ENCODE peak calls at places on chromosomes 6 and 20, in six cellular contexts. M is RPMI8226, V is choroid plexus epithelial cell, W is cardiac muscle cell, H is T-cell, G is GM20000. E is an unnamed sample.

GRCh38 chr6:118509009-118509617 is 39.0 kb upstream of the PLN start:
- DNase-seq in G (peak; percentile 13), H (no peak), W (peak; percentile 23), V (peak; percentile 76), M (peak; percentile 7), E (no peak)

GRCh38 chr20:38021373-38021772 is 11.9 kb downstream of the TTI1 start:
- DNase-seq in V (no peak), M (no peak), W (no peak), G (no peak), H (no peak), E (no peak)

GRCh38 chr6:33768644-33769120 is 20.2 kb downstream of the LEMD2 start:
- DNase-seq in H (peak; percentile 65), V (peak; percentile 91), W (peak; percentile 83), G (peak; percentile 82), M (peak; percentile 82), E (peak; percentile 55)

GRCh38 chr20:20331796-20332195 is 36.1 kb upstream of the INSM1 start:
- DNase-seq in M (no peak), H (no peak), W (no peak), V (no peak), G (no peak), E (no peak)

GRCh38 chr20:62320581-62321354 is 18.0 kb downstream of the ADRM1 start:
- DNase-seq in H (no peak), V (peak; percentile 12), M (peak; percentile 35), W (no peak), G (no peak), E (no peak)

GRCh38 chr6:128513878-128514277 is 6.5 kb downstream of the PTPRK start:
- DNase-seq in G (no peak), M (no peak), V (no peak), W (no peak), H (no peak), E (no peak)

GRCh38 chr6:105981002-105981887 is 104.9 kb upstream of the PRDM1 start:
- DNase-seq in M (no peak), W (peak; percentile 29), G (peak; percentile 37), V (peak; percentile 14), H (peak; percentile 21), E (peak; percentile 25)

GRCh38 chr6:144405173-144405572 is 120.0 kb downstream of the UTRN start:
- DNase-seq in V (peak; percentile 74), W (peak; percentile 1), M (no peak), H (no peak), G (no peak), E (no peak)

GRCh38 chr20:51531141-51531710 is 11.3 kb downstream of the NFATC2 start:
- DNase-seq in V (peak; percentile 12), W (no peak), H (peak; percentile 57), M (no peak), G (peak; percentile 63), E (peak; percentile 51)

GRCh38 chr20:43942661-43943285 is 28.1 kb downstream of the TOX2 start:
- DNase-seq in H (no peak), V (peak; percentile 89), G (peak; percentile 77), W (no peak), M (peak; percentile 76), E (no peak)

GRCh38 chr6:149484733-149485700 is at the start of gene ZC3H12D:
- DNase-seq in H (peak; percentile 84), V (peak; percentile 86), W (no peak), M (peak; percentile 24), G (peak; percentile 54), E (peak; percentile 79)

GRCh38 chr20:35298264-35298663 is 6.0 kb upstream of the FAM83C start:
- DNase-seq in G (no peak), V (no peak), W (no peak), H (no peak), M (no peak), E (no peak)

GRCh38 chr6:27275025-27275956 is 27.8 kb downstream of the PRSS16 start:
- DNase-seq in V (no peak), W (no peak), H (no peak), G (no peak), M (peak; percentile 62), E (no peak)

GRCh38 chr20:56373942-56374341 is 15.2 kb downstream of the FAM210B start:
- DNase-seq in M (no peak), H (no peak), W (no peak), G (no peak), V (peak; percentile 99), E (no peak)

GRCh38 chr6:35496036-35496850 is 636 bp downstream of the TEAD3 start:
- DNase-seq in G (no peak), H (no peak), W (peak; percentile 73), M (no peak), V (no peak), E (no peak)

GRCh38 chr6:157151029-157151428 is 172.3 kb downstream of the TMEM242 start:
- DNase-seq in G (no peak), W (no peak), H (no peak), V (peak; percentile 30), M (no peak), E (no peak)

GRCh38 chr20:3783068-3783489 is 1.8 kb upstream of the SPEF1 start:
- DNase-seq in H (no peak), M (no peak), G (no peak), V (no peak), W (no peak), E (no peak)

GRCh38 chr6:166688286-166688685 is 61.2 kb upstream of the RPS6KA2 start:
- DNase-seq in W (no peak), H (no peak), V (no peak), G (no peak), M (no peak), E (no peak)

GRCh38 chr6:137155830-137156229 is 17.6 kb downstream of the IL22RA2 start:
- DNase-seq in V (peak; percentile 88), H (no peak), W (no peak), M (no peak), G (peak; percentile 37), E (no peak)

GRCh38 chr6:109024368-109024767 is 70.3 kb downstream of the SESN1 start:
- DNase-seq in V (peak; percentile 16), M (no peak), W (no peak), G (no peak), H (no peak), E (no peak)

GRCh38 chr6:159852877-159853276 is 37.9 kb upstream of the MAS1 start:
- DNase-seq in M (peak; percentile 58), W (no peak), V (no peak), H (peak; percentile 16), G (peak; percentile 44), E (no peak)

GRCh38 chr20:57378107-57378506 is 13.1 kb upstream of the RBM38 start:
- DNase-seq in M (no peak), V (no peak), H (no peak), W (no peak), G (no peak), E (no peak)

GRCh38 chr20:32446301-32447100 is 88.4 kb downstream of the ASXL1 start:
- DNase-seq in W (no peak), M (no peak), V (no peak), H (no peak), G (no peak), E (no peak)

GRCh38 chr6:119334535-119335264 is 14.9 kb downstream of the MAN1A1 start:
- DNase-seq in M (no peak), W (no peak), H (no peak), V (peak; percentile 15), G (no peak), E (no peak)

GRCh38 chr6:5999688-6000608 is 6.8 kb downstream of the NRN1 start:
- DNase-seq in G (no peak), M (no peak), H (no peak), V (no peak), W (no peak), E (no peak)

GRCh38 chr20:31595654-31596411 is 9.3 kb upstream of the ID1 start:
- DNase-seq in G (no peak), M (peak; percentile 83), H (no peak), W (peak; percentile 55), V (peak; percentile 95), E (no peak)

GRCh38 chr6:163572612-163573011 is 158.1 kb downstream of the QKI start:
- DNase-seq in M (no peak), V (peak; percentile 37), H (no peak), W (no peak), G (no peak), E (no peak)

GRCh38 chr6:154249499-154250298 is 106.9 kb downstream of the IPCEF1 start:
- DNase-seq in H (no peak), W (no peak), M (peak; percentile 43), V (no peak), G (peak; percentile 61), E (no peak)

GRCh38 chr6:49841424-49841823 is 24.9 kb downstream of the CRISP1 start:
- DNase-seq in W (no peak), H (no peak), G (no peak), M (no peak), V (no peak), E (no peak)

GRCh38 chr6:12001004-12001705 is 11.0 kb upstream of the HIVEP1 start:
- DNase-seq in V (peak; percentile 7), H (no peak), G (no peak), W (no peak), M (no peak), E (no peak)

GRCh38 chr6:25006565-25007001 is 70.8 kb upstream of the RIPOR2 start:
- DNase-seq in M (peak; percentile 65), V (peak; percentile 73), H (no peak), W (no peak), G (no peak), E (peak; percentile 26)

GRCh38 chr6:37432916-37433656 is at the start of gene CMTR1:
- DNase-seq in H (peak; percentile 95), G (peak; percentile 98), V (peak; percentile 89), M (peak; percentile 97), W (peak; percentile 95), E (peak; percentile 96)